ENCODE peak calls at places on chromosomes 13 and 19, in seven cellular contexts. A is activated T-helper 1 cell treated with Interleukin-2 at 50 U/mL for 16 hours, F is AG09319, M is thyroid gland, Z is foreskin fibroblast, J is foreskin melanocyte, K is stomach. N is an unnamed sample.

GRCh38 chr19:2176336-2176994 is 12.7 kb downstream of the DOT1L start:
- DNase-seq in K (no peak), A (no peak), J (no peak), F (no peak), M (peak), Z (no peak), N (no peak)

GRCh38 chr13:49457221-49457620 is 13.1 kb downstream of the SETDB2 start:
- DNase-seq in K (no peak), A (no peak), M (no peak), F (peak), Z (no peak), J (no peak), N (no peak)

GRCh38 chr13:93723316-93723715 is 496.7 kb downstream of the GPC6 start:
- DNase-seq in F (no peak), M (no peak), Z (no peak), K (no peak), A (no peak), J (no peak), N (no peak)

GRCh38 chr13:96996097-96996496 is 1.8 kb upstream of the OXGR1 start:
- DNase-seq in M (no peak), F (no peak), J (no peak), A (no peak), K (no peak), Z (no peak), N (no peak)

GRCh38 chr13:20141238-20142018 is 19.4 kb downstream of the GJA3 start:
- DNase-seq in M (no peak), J (no peak), A (no peak), F (no peak), Z (no peak), K (no peak), N (no peak)

GRCh38 chr13:30918662-30919405 is 12.8 kb downstream of the MEDAG start:
- DNase-seq in Z (peak), K (no peak), F (no peak), M (no peak), A (no peak), J (no peak), N (no peak)

GRCh38 chr19:51799998-51800848 is 5.3 kb downstream of the FPR3 start:
- DNase-seq in M (peak), A (no peak), F (no peak), K (no peak), J (no peak), Z (no peak), N (no peak)

GRCh38 chr19:12162513-12162881 is 399 bp upstream of the ZNF136 start:
- DNase-seq in A (no peak), J (no peak), F (no peak), M (no peak), Z (no peak), K (no peak), N (no peak)

GRCh38 chr19:23799321-23799720 is 40.6 kb upstream of the ZNF681 start:
- DNase-seq in M (no peak), K (no peak), F (no peak), A (peak), Z (no peak), J (no peak), N (no peak)

GRCh38 chr13:101916758-101917474 is 464.4 kb downstream of the ITGBL1 start:
- DNase-seq in K (no peak), Z (no peak), M (no peak), J (no peak), F (no peak), A (no peak), N (no peak)

GRCh38 chr13:40403509-40404241 is 262.8 kb downstream of the FOXO1 start:
- DNase-seq in M (no peak), F (no peak), J (no peak), Z (no peak), K (no peak), A (no peak), N (no peak)

N was measured in stromal cell of bone marrow.